ENCODE peak calls at places on chromosomes 4 and X, in eight cellular contexts. Q is AG04450; Z is aorta; W is BJ; A is CD8-positive, alpha-beta memory T cell; C is esophagus squamous epithelium; D is brain microvascular endothelial cell; B is GM23248. O is an unnamed sample. For H3K27me3, the result is how much of the 10 kb centered on the place peaks cover.

GRCh38 chrX:109872021-109872730 is 130.7 kb upstream of the TMEM164 start:
- DNase-seq in B (peak), W (no peak), C (no peak), D (no peak), Z (no peak), A (no peak), Q (peak), O (no peak)

GRCh38 chr4:13534344-13535063 is 9.8 kb downstream of the NKX3-2 start:
- DNase-seq in C (no peak), Q (no peak), Z (no peak), A (no peak), W (no peak), D (no peak), B (no peak), O (no peak)

GRCh38 chrX:136260801-136261200 is 9.6 kb upstream of the MAP7D3 start:
- DNase-seq in Q (peak), A (no peak), W (peak), C (no peak), B (peak), Z (peak), D (peak), O (no peak)

GRCh38 chr4:156575430-156576073 is 396.0 kb downstream of the PDGFC start:
- DNase-seq in A (no peak), D (no peak), W (no peak), Q (no peak), B (peak), Z (peak), C (no peak), O (no peak)

GRCh38 chrX:75229774-75230173 is 44.1 kb upstream of the UPRT start:
- DNase-seq in C (no peak), D (no peak), Q (no peak), W (no peak), A (no peak), B (no peak), Z (no peak), O (no peak)

GRCh38 chr4:137819964-137820383 is 287.7 kb upstream of the PCDH18 start:
- DNase-seq in W (no peak), C (no peak), Z (no peak), Q (peak), B (peak), D (peak), A (no peak), O (no peak)

GRCh38 chrX:12360991-12361598 is 222.8 kb downstream of the FRMPD4 start:
- DNase-seq in Q (no peak), A (no peak), C (no peak), B (no peak), D (no peak), W (no peak), Z (no peak), O (no peak)

GRCh38 chr4:6942238-6942800 is 32.7 kb downstream of the TBC1D14 start:
- DNase-seq in B (peak), W (peak), Q (peak), A (no peak), D (peak), C (no peak), Z (peak), O (no peak)

GRCh38 chr4:87949961-87950360 is 25.6 kb upstream of the SPP1 start:
- DNase-seq in B (peak), A (no peak), Q (no peak), C (no peak), Z (no peak), W (no peak), D (peak), O (no peak)

GRCh38 chrX:21972721-21973120 is 32.2 kb downstream of the SMS start:
- DNase-seq in A (peak), W (no peak), C (no peak), D (peak), B (peak), Q (peak), Z (peak), O (no peak)

GRCh38 chrX:21885568-21885967 is 29.8 kb downstream of the YY2 start:
- DNase-seq in D (peak), A (no peak), W (no peak), B (no peak), Z (no peak), C (no peak), Q (no peak), O (no peak)

GRCh38 chrX:287670-288069 is 6.5 kb downstream of the PLCXD1 start:
- DNase-seq in Q (no peak), W (no peak), B (no peak), C (no peak), D (no peak), Z (no peak), A (no peak), O (no peak)

GRCh38 chr4:122798101-122798500 is 28.5 kb upstream of the FGF2 start:
- DNase-seq in A (no peak), W (peak), Q (peak), B (peak), Z (peak), D (peak), C (no peak), O (peak)

GRCh38 chr4:107392951-107393350 is 327.1 kb downstream of the PAPSS1 start:
- DNase-seq in Q (no peak), C (no peak), A (no peak), D (no peak), Z (no peak), B (peak), W (no peak), O (no peak)

GRCh38 chr4:10655968-10656367 is 28.6 kb downstream of the CLNK start:
- DNase-seq in C (no peak), W (peak), Q (peak), Z (no peak), B (peak), A (no peak), D (no peak), O (no peak)

GRCh38 chrX:9902651-9903050 is 64.5 kb upstream of the CLDN34 start:
- DNase-seq in Z (no peak), A (no peak), Q (no peak), D (no peak), C (no peak), W (no peak), B (peak), O (no peak)

GRCh38 chrX:38879631-38880220 is 78.5 kb downstream of the MID1IP1 start:
- DNase-seq in W (no peak), B (no peak), C (no peak), Q (no peak), A (no peak), D (no peak), Z (no peak), O (no peak)

GRCh38 chr4:169567916-169568315 is 44.5 kb downstream of the NEK1 start:
- DNase-seq in A (no peak), W (no peak), Q (no peak), D (no peak), B (no peak), Z (no peak), C (no peak), O (no peak)

GRCh38 chrX:14832591-14832990 is 40.3 kb downstream of the FANCB start:
- DNase-seq in C (no peak), A (no peak), D (no peak), W (no peak), Z (no peak), Q (no peak), B (peak), O (no peak)

GRCh38 chr4:39036172-39036571 is 4.0 kb upstream of the TMEM156 start:
- DNase-seq in D (peak), A (no peak), W (no peak), Q (no peak), B (no peak), Z (no peak), C (no peak), O (no peak)

GRCh38 chr4:24470681-24471622 is 113.4 kb downstream of the DHX15 start:
- DNase-seq in A (no peak), D (peak), W (no peak), C (no peak), Q (no peak), B (peak), Z (peak), O (no peak)

GRCh38 chr4:117400039-117400835 is 314.9 kb upstream of the TRAM1L1 start:
- DNase-seq in D (peak), Q (peak), C (no peak), W (peak), B (peak), A (no peak), Z (no peak), O (no peak)

GRCh38 chr4:48594185-48594584 is 104.1 kb downstream of the ZAR1 start:
- DNase-seq in B (no peak), A (no peak), Z (no peak), D (no peak), C (no peak), W (no peak), Q (no peak), O (no peak)

GRCh38 chr4:147737623-147738022 is 5.7 kb downstream of the ARHGAP10 start:
- DNase-seq in W (no peak), B (no peak), A (no peak), Z (no peak), C (no peak), D (no peak), Q (no peak), O (no peak)

GRCh38 chr4:25178838-25179261 is 18.6 kb upstream of the SEPSECS start:
- DNase-seq in Q (no peak), C (no peak), W (no peak), A (no peak), D (no peak), B (no peak), Z (no peak), O (no peak)

GRCh38 chrX:152024710-152025109 is 50.2 kb upstream of the GABRE start:
- DNase-seq in W (no peak), Q (no peak), D (no peak), B (no peak), C (no peak), A (no peak), Z (no peak), O (no peak)

GRCh38 chrX:6004529-6004928 is 224.1 kb downstream of the NLGN4X start:
- DNase-seq in C (no peak), W (no peak), D (no peak), Q (no peak), B (no peak), Z (no peak), A (no peak), O (no peak)

GRCh38 chr4:140743194-140743931 is 12.8 kb downstream of the TBC1D9 start:
- DNase-seq in A (no peak), B (peak), W (no peak), C (no peak), Q (no peak), Z (no peak), D (no peak), O (peak)

GRCh38 chrX:155144926-155145325 is 71.3 kb upstream of the VBP1 start:
- DNase-seq in Q (no peak), A (no peak), B (no peak), D (no peak), C (no peak), Z (no peak), W (no peak), O (no peak)

GRCh38 chr4:53671757-53672156 is 80.5 kb upstream of the LNX1 start:
- DNase-seq in Z (no peak), D (no peak), A (no peak), Q (no peak), B (no peak), C (no peak), W (no peak), O (no peak)

GRCh38 chr4:26830016-26830415 is 30.6 kb upstream of the STIM2 start:
- DNase-seq in W (no peak), B (no peak), Q (no peak), C (no peak), Z (no peak), A (no peak), D (no peak), O (no peak)

GRCh38 chrX:17654116-17654515 is 83.2 kb upstream of the SCML1 start:
- DNase-seq in C (no peak), B (no peak), Z (no peak), W (no peak), A (peak), D (no peak), Q (no peak), O (no peak)

GRCh38 chr4:76257824-76258223 is 6.3 kb downstream of the FAM47E start:
- DNase-seq in W (no peak), D (no peak), Q (no peak), B (no peak), C (no peak), Z (no peak), A (no peak), O (no peak)
- H3K27me3 ChIP-seq in W (under half), D (under half), Q (under half), B (under half), C (under half), Z (under half), A (under half), O (under half)

GRCh38 chr4:139606600-139607301 is 50.7 kb upstream of the SETD7 start:
- DNase-seq in Z (no peak), W (no peak), Q (no peak), C (no peak), B (peak), D (peak), A (no peak), O (no peak)

GRCh38 chr4:139605516-139605915 is 49.5 kb upstream of the SETD7 start:
- DNase-seq in C (no peak), W (no peak), Z (no peak), B (no peak), D (no peak), Q (no peak), A (no peak), O (no peak)

GRCh38 chr4:139611391-139611790 is 54.2 kb upstream of the MGST2 start:
- DNase-seq in Z (no peak), Q (no peak), B (no peak), D (no peak), A (no peak), W (no peak), C (no peak), O (no peak)

GRCh38 chr4:139607302-139608060 is 51.5 kb upstream of the SETD7 start:
- DNase-seq in D (no peak), A (no peak), W (no peak), Z (no peak), C (no peak), Q (no peak), B (peak), O (no peak)

DNA sequence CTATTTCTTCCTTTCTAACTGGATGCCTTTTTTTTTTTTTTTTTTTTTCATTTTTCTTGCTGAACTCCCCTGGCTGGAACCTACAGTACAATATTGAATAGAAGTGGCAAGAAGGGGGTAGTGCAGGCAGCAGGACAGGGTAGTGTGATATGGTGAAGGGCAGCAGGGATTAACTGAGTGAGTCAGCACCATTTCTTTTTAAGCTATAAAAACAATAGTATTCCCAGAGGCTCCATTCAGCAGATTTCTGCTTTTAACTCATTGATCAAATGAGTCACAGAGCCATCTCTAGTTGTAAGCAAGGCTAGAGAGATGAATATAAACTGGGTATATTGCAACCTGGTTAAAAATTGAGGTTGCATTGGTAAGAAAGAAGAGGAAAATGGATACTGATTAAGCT is 53.6 kb upstream of the SETD7 start:
- DNase-seq in Q (no peak), W (no peak), Z (no peak), B (peak), A (no peak), D (peak), C (no peak), O (no peak)
- H3K27me3 ChIP-seq in Q (under half), W (under half), Z (under half), B (under half), A (under half), D (under half), C (under half), O (under half)

GRCh38 chr4:174212061-174212460 is 71.4 kb downstream of the FBXO8 start:
- DNase-seq in Z (no peak), Q (no peak), A (no peak), W (no peak), D (no peak), B (no peak), C (no peak), O (no peak)

GRCh38 chr4:174213734-174214101 is 69.7 kb downstream of the FBXO8 start:
- DNase-seq in B (no peak), C (no peak), W (no peak), Q (no peak), D (no peak), Z (no peak), A (no peak), O (no peak)

GRCh38 chr4:174210952-174211490 is 72.4 kb downstream of the FBXO8 start:
- DNase-seq in B (peak), W (no peak), D (no peak), C (no peak), Q (no peak), Z (no peak), A (no peak), O (no peak)

GRCh38 chr4:174210354-174210753 is 73.1 kb downstream of the FBXO8 start:
- DNase-seq in B (no peak), A (no peak), Q (no peak), D (no peak), Z (no peak), C (no peak), W (no peak), O (no peak)

DNA sequence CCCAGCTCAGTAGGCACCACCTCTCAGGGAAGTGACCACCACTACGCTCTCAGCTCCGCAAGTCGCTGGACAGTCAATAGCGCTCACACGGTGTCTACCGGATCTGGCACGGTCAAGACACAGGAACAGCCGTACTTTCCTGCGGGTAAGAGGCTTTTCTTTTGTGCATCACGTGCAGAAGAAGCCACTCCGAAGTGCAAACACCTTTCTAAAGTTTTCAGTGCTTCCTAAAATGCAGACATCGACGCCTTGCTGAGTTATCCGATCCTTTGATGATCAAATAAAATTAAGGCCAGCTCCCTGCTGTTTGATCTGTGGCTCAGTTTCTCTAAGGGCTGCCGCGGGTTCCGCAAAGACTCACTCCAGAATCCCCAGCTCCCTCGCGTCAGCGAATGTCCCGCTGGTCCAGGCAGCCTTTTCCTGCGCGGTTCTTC is 71.8 kb downstream of the FBXO8 start:
- DNase-seq in W (no peak), B (no peak), C (no peak), D (no peak), Z (no peak), Q (no peak), A (no peak), O (no peak)
- H3K27me3 ChIP-seq in W (under half), B (under half), C (under half), D (half or more), Z (under half), Q (under half), A (half or more), O (under half)

GRCh38 chr4:112523764-112524505 is 8.0 kb upstream of the NEUROG2 start:
- DNase-seq in Z (peak), Q (no peak), A (peak), C (no peak), W (no peak), B (peak), D (no peak), O (no peak)
- H3K27me3 ChIP-seq in Z (under half), Q (half or more), A (half or more), C (under half), W (under half), B (half or more), D (half or more), O (under half)

GRCh38 chrX:150365953-150366911 is 3.1 kb downstream of the MAMLD1 start:
- DNase-seq in Q (no peak), W (no peak), B (peak), A (no peak), D (peak), C (no peak), Z (peak), O (peak)
- H3K27me3 ChIP-seq in Q (under half), W (under half), B (under half), A (under half), D (under half), C (under half), Z (under half), O (under half)

DNA sequence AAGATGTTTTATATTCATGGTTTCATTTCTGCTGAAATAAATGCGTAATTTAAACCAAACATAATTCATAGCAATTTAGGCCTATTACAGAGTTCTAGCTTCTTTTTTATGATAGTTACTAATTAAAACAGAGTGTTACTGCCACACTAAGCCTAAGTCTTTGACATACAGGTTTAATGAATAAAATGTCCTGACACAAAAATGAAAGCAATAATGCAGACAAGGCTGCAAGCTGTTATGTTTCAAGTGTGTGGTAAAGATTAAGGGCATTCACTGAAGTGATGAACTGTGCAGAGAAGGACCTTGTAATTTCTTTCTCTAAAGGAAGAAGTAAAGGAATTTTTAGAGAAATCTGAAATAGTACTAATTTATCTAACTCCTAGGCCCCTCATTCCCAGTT is 2.9 kb downstream of the NDNF start:
- DNase-seq in Q (no peak), C (no peak), D (no peak), B (no peak), W (no peak), A (no peak), Z (no peak), O (no peak)
- H3K27me3 ChIP-seq in Q (under half), C (under half), D (under half), B (under half), W (under half), A (under half), Z (under half), O (under half)

GRCh38 chr4:173518419-173519102 is 11.5 kb downstream of the HAND2 start:
- DNase-seq in W (no peak), A (no peak), D (no peak), Q (no peak), C (no peak), B (no peak), Z (no peak), O (no peak)
- H3K27me3 ChIP-seq in W (under half), A (half or more), D (half or more), Q (half or more), C (half or more), B (under half), Z (under half), O (half or more)

GRCh38 chrX:47564438-47565085 is 3.6 kb downstream of the ARAF start:
- DNase-seq in Q (no peak), D (no peak), A (no peak), W (no peak), Z (no peak), C (no peak), B (no peak), O (no peak)
- H3K27me3 ChIP-seq in Q (under half), D (under half), A (under half), W (under half), Z (under half), C (under half), B (under half), O (under half)

GRCh38 chr4:40948017-40948416 is 198.3 kb downstream of the NSUN7 start:
- DNase-seq in B (no peak), W (no peak), D (no peak), C (no peak), Z (no peak), Q (no peak), A (no peak), O (no peak)
- H3K27me3 ChIP-seq in B (under half), W (under half), D (under half), C (under half), Z (under half), Q (under half), A (under half), O (under half)

DNA sequence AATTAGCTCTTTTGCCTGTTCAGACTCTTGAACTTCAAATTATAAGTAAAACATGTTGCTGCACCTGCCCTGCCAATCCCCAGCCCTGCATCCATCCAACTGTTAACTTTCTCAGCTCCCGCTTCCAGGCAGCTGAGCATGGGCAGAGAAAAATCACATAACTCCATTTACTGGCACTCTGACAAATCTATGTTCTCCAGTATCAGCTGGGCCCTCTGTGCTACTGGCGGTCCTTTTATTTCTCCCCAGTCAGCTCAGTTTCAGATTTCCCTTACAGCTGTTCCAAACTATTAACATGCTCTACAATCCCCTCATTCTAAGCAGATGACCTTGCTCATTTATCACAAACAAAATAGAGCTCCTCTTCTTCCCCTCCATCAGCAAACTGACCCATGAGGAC is 240.4 kb upstream of the TET2 start:
- DNase-seq in D (no peak), B (no peak), C (no peak), Z (no peak), W (no peak), A (no peak), Q (no peak), O (no peak)
- H3K27me3 ChIP-seq in D (under half), B (under half), C (under half), Z (under half), W (under half), A (under half), Q (under half), O (under half)

O was measured in breast epithelium.